ENCODE peak calls at places on chromosomes 12 and 14, in six cellular contexts. V is tibial nerve, T is ovary, E is esophagus squamous epithelium, B is body of pancreas, F is K562. O is an unnamed sample.

GRCh38 chr12:3655331-3655900 is 97.5 kb downstream of the CRACR2A start:
- DNase-seq in V (no peak), T (no peak), E (no peak), B (peak), F (no peak), O (peak)

GRCh38 chr12:76515271-76515670 is 44.3 kb downstream of the OSBPL8 start:
- DNase-seq in V (no peak), T (no peak), E (no peak), B (no peak), F (no peak), O (no peak)

GRCh38 chr12:29783773-29784666 is at the start of gene TMTC1:
- DNase-seq in V (peak), T (peak), E (no peak), B (peak), F (no peak), O (peak)

GRCh38 chr12:85462888-85463287 is 182.9 kb downstream of the ALX1 start:
- DNase-seq in V (no peak), T (no peak), E (no peak), B (no peak), F (no peak), O (no peak)

GRCh38 chr12:119229837-119230236 is 51.1 kb downstream of the HSPB8 start:
- DNase-seq in V (no peak), T (no peak), E (no peak), B (peak), F (peak), O (peak)

GRCh38 chr14:20812576-20812975 is 9.9 kb upstream of the RNASE1 start:
- DNase-seq in V (no peak), T (no peak), E (no peak), B (peak), F (no peak), O (no peak)

GRCh38 chr14:59483360-59483759 is 848 bp downstream of the L3HYPDH start:
- DNase-seq in V (no peak), T (no peak), E (no peak), B (peak), F (peak), O (peak)

GRCh38 chr14:67987596-67987995 is 168.0 kb downstream of the RAD51B start:
- DNase-seq in V (no peak), T (peak), E (no peak), B (no peak), F (peak), O (peak)

GRCh38 chr12:106049105-106049504 is 89.6 kb downstream of the NUAK1 start:
- DNase-seq in V (no peak), T (no peak), E (no peak), B (no peak), F (no peak), O (no peak)

GRCh38 chr14:36585100-36585499 is 2.7 kb upstream of the NKX2-8 start:
- DNase-seq in V (no peak), T (no peak), E (no peak), B (no peak), F (no peak), O (no peak)

GRCh38 chr12:94262228-94263010 is 114.0 kb downstream of the PLXNC1 start:
- DNase-seq in V (peak), T (peak), E (peak), B (peak), F (peak), O (peak)

DNA sequence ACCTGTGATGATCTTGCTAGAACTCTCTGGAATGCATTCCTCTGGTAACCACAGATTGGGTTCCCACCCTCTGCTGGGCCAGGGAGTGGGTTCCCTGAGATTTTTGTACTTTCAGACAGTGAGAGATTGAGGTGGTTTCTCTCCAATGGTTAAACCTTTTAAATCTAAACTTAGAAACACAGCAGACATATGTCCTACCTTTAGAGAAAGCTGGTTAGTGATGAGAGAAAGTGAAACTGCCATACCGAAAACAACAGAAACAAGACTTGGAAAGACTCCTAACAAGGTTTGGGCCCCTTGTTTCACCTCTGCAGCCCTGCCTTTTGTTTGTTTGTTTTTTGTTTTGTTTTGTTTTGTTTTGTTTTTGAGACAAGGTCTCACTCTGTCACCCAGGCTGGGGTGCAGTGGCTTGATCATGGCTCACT is 9.7 kb upstream of the SGPP1 start:
- DNase-seq in V (no peak), T (no peak), E (no peak), B (no peak), F (no peak), O (peak)
- H3K4me3 ChIP-seq in V (no peak), T (no peak), E (no peak), B (no peak), F (no peak), O (no peak)

GRCh38 chr12:123707466-123707865 is 4.7 kb upstream of the ATP6V0A2 start:
- DNase-seq in V (no peak), T (no peak), E (no peak), B (no peak), F (no peak), O (no peak)

GRCh38 chr12:123715151-123715676 is 3.1 kb downstream of the ATP6V0A2 start:
- DNase-seq in V (no peak), T (no peak), E (no peak), B (no peak), F (no peak), O (peak)

GRCh38 chr12:123714302-123714627 is 2.1 kb downstream of the ATP6V0A2 start:
- DNase-seq in V (no peak), T (no peak), E (no peak), B (no peak), F (peak), O (no peak)

GRCh38 chr12:123713398-123714301 is 1.5 kb downstream of the ATP6V0A2 start:
- DNase-seq in V (no peak), T (no peak), E (no peak), B (peak), F (peak), O (peak)

DNA sequence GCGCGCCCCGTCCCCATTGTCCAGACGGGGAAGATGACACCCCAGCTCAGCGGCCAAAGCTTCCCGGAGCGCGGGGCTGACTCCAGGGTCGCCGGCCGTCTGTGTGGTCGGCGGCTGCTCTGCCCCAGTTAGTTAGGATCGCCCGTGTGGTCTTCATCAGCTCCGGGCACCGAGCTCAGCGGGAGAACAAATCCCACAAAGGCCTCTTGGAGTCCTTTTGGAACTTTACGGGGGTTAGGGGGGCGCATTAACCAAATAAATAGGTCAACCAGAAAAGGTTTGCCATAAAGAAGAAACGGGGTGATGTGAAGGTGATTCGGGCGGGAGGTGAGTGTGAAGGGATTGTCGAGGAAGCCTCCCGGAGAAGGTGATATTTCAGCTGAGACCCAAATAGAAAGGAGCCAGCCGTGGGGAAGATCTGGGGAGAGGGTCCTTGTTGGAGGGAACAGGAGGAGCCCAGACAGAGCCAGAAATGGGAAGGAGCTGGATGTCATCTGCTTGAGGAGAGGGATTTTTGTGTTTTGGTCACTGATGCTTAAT is 697 bp downstream of the ATP6V0A2 start:
- DNase-seq in V (no peak), T (no peak), E (no peak), B (no peak), F (peak), O (peak)
- H3K4me3 ChIP-seq in V (peak), T (peak), E (peak), B (peak), F (peak), O (peak)

DNA sequence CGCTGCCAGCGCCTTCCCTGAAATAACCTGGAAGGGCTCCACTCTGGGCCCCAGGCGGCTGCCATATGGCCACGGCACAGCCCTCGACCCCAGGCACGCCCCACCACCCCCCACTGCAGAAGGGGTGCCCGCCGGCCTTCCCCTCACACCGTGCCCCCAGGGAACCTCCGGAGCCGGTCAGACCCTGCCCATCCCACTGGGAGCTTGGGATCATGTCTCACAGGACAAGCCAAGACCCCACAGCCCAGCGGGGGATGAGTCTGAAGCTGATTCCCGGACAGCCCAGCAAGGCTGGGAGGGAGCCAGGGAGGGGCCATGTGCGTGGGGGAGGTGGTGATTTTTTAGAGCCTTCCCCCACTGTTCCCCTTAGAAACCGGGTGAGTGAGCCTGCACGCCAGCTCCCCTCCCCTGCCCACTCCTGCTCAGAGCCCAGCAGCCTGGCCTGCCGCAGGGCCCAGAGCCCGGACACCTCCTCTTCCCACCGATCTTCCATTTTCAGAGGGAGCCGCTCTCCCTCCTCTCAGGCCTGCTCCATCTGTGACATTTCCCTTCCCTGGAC is 1.4 kb downstream of the RIMBP2 start:
- DNase-seq in V (no peak), T (peak), E (no peak), B (no peak), F (no peak), O (no peak)
- H3K4me3 ChIP-seq in V (no peak), T (peak), E (peak), B (no peak), F (no peak), O (no peak)

GRCh38 chr12:57090456-57090855 is 1.5 kb downstream of the NAB2 start:
- DNase-seq in V (no peak), T (no peak), E (no peak), B (no peak), F (peak), O (no peak)
- H3K4me3 ChIP-seq in V (peak), T (peak), E (peak), B (no peak), F (peak), O (peak)

GRCh38 chr12:16385779-16386646 is 38.6 kb downstream of the MGST1 start:
- DNase-seq in V (peak), T (no peak), E (no peak), B (peak), F (peak), O (peak)
- H3K4me3 ChIP-seq in V (no peak), T (no peak), E (no peak), B (no peak), F (no peak), O (no peak)

GRCh38 chr14:104119119-104119699 is 19.2 kb upstream of the KIF26A start:
- DNase-seq in V (no peak), T (no peak), E (no peak), B (no peak), F (no peak), O (no peak)

GRCh38 chr14:104115691-104116543 is 22.5 kb upstream of the KIF26A start:
- DNase-seq in V (no peak), T (no peak), E (no peak), B (peak), F (no peak), O (no peak)

GRCh38 chr14:104116544-104117340 is 21.6 kb upstream of the KIF26A start:
- DNase-seq in V (no peak), T (peak), E (no peak), B (peak), F (no peak), O (no peak)

GRCh38 chr14:104118006-104118844 is 20.2 kb upstream of the KIF26A start:
- DNase-seq in V (no peak), T (no peak), E (no peak), B (peak), F (no peak), O (no peak)

GRCh38 chr14:104117341-104118005 is 20.9 kb upstream of the KIF26A start:
- DNase-seq in V (no peak), T (peak), E (no peak), B (peak), F (no peak), O (no peak)
- H3K4me3 ChIP-seq in V (no peak), T (no peak), E (peak), B (no peak), F (no peak), O (no peak)

GRCh38 chr12:6542209-6543009 is 8.1 kb downstream of the GAPDH start:
- DNase-seq in V (no peak), T (no peak), E (no peak), B (no peak), F (no peak), O (no peak)

GRCh38 chr12:6539276-6540134 is 5.2 kb downstream of the GAPDH start:
- DNase-seq in V (no peak), T (peak), E (no peak), B (no peak), F (peak), O (peak)

GRCh38 chr12:6538420-6539275 is 4.3 kb downstream of the GAPDH start:
- DNase-seq in V (no peak), T (peak), E (no peak), B (no peak), F (peak), O (peak)

GRCh38 chr12:6540181-6540877 is 6.0 kb downstream of the GAPDH start:
- DNase-seq in V (peak), T (peak), E (peak), B (peak), F (peak), O (peak)

GRCh38 chr12:6541371-6542165 is 7.3 kb downstream of the GAPDH start:
- DNase-seq in V (no peak), T (peak), E (no peak), B (no peak), F (peak), O (no peak)
- H3K4me3 ChIP-seq in V (no peak), T (no peak), E (no peak), B (no peak), F (no peak), O (no peak)